ENCODE peak calls at places on chromosome 6, in eight cellular contexts. A is Karpas-422; V is GM23248; I is thyroid gland; Z is left ventricle myocardium inferior; D is hepatocyte; K is uterus; W is CD8-positive, alpha-beta T cell. T is an unnamed sample. For H3K27me3 and H3K4me1, the result is how much of the 10 kb centered on the place peaks cover.

GRCh38 chr6:35485402-35485877 is 11.4 kb downstream of the TEAD3 start:
- DNase-seq in A (no peak), V (peak), I (peak), Z (no peak), D (peak), K (peak), W (no peak), T (peak)

GRCh38 chr6:38174315-38174714 is 354.8 kb downstream of the ZFAND3 start:
- DNase-seq in A (no peak), V (no peak), I (no peak), Z (no peak), D (no peak), K (no peak), W (no peak), T (no peak)

GRCh38 chr6:36906539-36906938 is 20.8 kb downstream of the C6orf89 start:
- DNase-seq in A (no peak), V (no peak), I (peak), Z (peak), D (no peak), K (no peak), W (no peak), T (no peak)

GRCh38 chr6:166313255-166314070 is 5.3 kb upstream of the PRR18 start:
- DNase-seq in A (peak), V (peak), I (peak), Z (no peak), D (peak), K (no peak), W (peak), T (peak)

GRCh38 chr6:7594579-7595125 is 4.7 kb downstream of the SNRNP48 start:
- DNase-seq in A (no peak), V (peak), I (no peak), Z (no peak), D (no peak), K (no peak), W (no peak), T (peak)

GRCh38 chr6:117451607-117452164 is 25.9 kb upstream of the ROS1 start:
- DNase-seq in A (no peak), V (peak), I (peak), Z (no peak), D (no peak), K (no peak), W (no peak), T (peak)

GRCh38 chr6:25270559-25270958 is 8.6 kb upstream of the CARMIL1 start:
- DNase-seq in A (no peak), V (no peak), I (no peak), Z (no peak), D (no peak), K (no peak), W (no peak), T (no peak)

GRCh38 chr6:12313992-12314589 is 23.9 kb downstream of the EDN1 start:
- DNase-seq in A (no peak), V (peak), I (no peak), Z (no peak), D (no peak), K (no peak), W (no peak), T (no peak)

GRCh38 chr6:43204271-43205105 is 22.5 kb downstream of the CUL9 start:
- DNase-seq in A (no peak), V (no peak), I (no peak), Z (no peak), D (no peak), K (no peak), W (no peak), T (no peak)

GRCh38 chr6:53979468-53980067 is 131.7 kb upstream of the MLIP start:
- DNase-seq in A (peak), V (peak), I (no peak), Z (no peak), D (peak), K (no peak), W (no peak), T (peak)

GRCh38 chr6:25984265-25984664 is 21.7 kb downstream of the TRIM38 start:
- DNase-seq in A (no peak), V (no peak), I (no peak), Z (no peak), D (no peak), K (no peak), W (no peak), T (no peak)

GRCh38 chr6:7805828-7806227 is 79.9 kb downstream of the BMP6 start:
- DNase-seq in A (no peak), V (no peak), I (no peak), Z (no peak), D (no peak), K (no peak), W (no peak), T (peak)

GRCh38 chr6:37516076-37516919 is 16.6 kb upstream of the CCDC167 start:
- DNase-seq in A (no peak), V (no peak), I (peak), Z (peak), D (peak), K (no peak), W (peak), T (peak)

GRCh38 chr6:6580225-6580870 is 8.2 kb upstream of the LY86 start:
- DNase-seq in A (no peak), V (no peak), I (no peak), Z (no peak), D (no peak), K (no peak), W (no peak), T (no peak)

GRCh38 chr6:116531675-116532570 is 13.6 kb downstream of the TRAPPC3L start:
- DNase-seq in A (peak), V (peak), I (peak), Z (peak), D (peak), K (peak), W (peak), T (peak)

GRCh38 chr6:150632785-150633465 is 33.2 kb downstream of the PLEKHG1 start:
- DNase-seq in A (peak), V (no peak), I (no peak), Z (no peak), D (no peak), K (no peak), W (no peak), T (no peak)

GRCh38 chr6:44630125-44631028 is 242.9 kb downstream of the CDC5L start:
- DNase-seq in A (peak), V (peak), I (peak), Z (peak), D (peak), K (no peak), W (no peak), T (peak)

GRCh38 chr6:42279144-42279781 is 61.6 kb upstream of the MRPS10 start:
- DNase-seq in A (no peak), V (peak), I (no peak), Z (no peak), D (peak), K (peak), W (peak), T (peak)

GRCh38 chr6:153013438-153013837 is 10.9 kb upstream of the MTRF1L start:
- DNase-seq in A (no peak), V (peak), I (no peak), Z (no peak), D (no peak), K (no peak), W (no peak), T (no peak)

GRCh38 chr6:135534773-135535380 is 37.3 kb upstream of the AHI1 start:
- DNase-seq in A (no peak), V (peak), I (no peak), Z (no peak), D (no peak), K (no peak), W (no peak), T (no peak)

GRCh38 chr6:43011207-43011606 is 2.5 kb downstream of the MEA1 start:
- DNase-seq in A (no peak), V (no peak), I (no peak), Z (no peak), D (no peak), K (no peak), W (no peak), T (no peak)

GRCh38 chr6:97456070-97456469 is 173.1 kb upstream of the MMS22L start:
- DNase-seq in A (no peak), V (peak), I (no peak), Z (no peak), D (no peak), K (no peak), W (no peak), T (no peak)

GRCh38 chr6:53922571-53922981 is 127.8 kb downstream of the LRRC1 start:
- DNase-seq in A (no peak), V (no peak), I (peak), Z (no peak), D (no peak), K (no peak), W (no peak), T (no peak)

GRCh38 chr6:109117346-109118035 is 22.2 kb downstream of the CEP57L1 start:
- DNase-seq in A (peak), V (no peak), I (no peak), Z (no peak), D (no peak), K (no peak), W (no peak), T (no peak)

GRCh38 chr6:120938876-120939231 is 395.4 kb downstream of the TBC1D32 start:
- DNase-seq in A (peak), V (no peak), I (no peak), Z (no peak), D (no peak), K (no peak), W (no peak), T (no peak)

GRCh38 chr6:11354019-11354418 is 121.6 kb upstream of the NEDD9 start:
- DNase-seq in A (no peak), V (peak), I (no peak), Z (peak), D (no peak), K (peak), W (peak), T (peak)

GRCh38 chr6:116419069-116419468 is 42.1 kb upstream of the CALHM6 start:
- DNase-seq in A (no peak), V (peak), I (no peak), Z (no peak), D (no peak), K (no peak), W (no peak), T (no peak)

GRCh38 chr6:108662702-108663101 is 102.0 kb downstream of the FOXO3 start:
- DNase-seq in A (no peak), V (no peak), I (no peak), Z (no peak), D (no peak), K (no peak), W (no peak), T (no peak)

GRCh38 chr6:134739299-134740090 is 210.4 kb downstream of the ALDH8A1 start:
- DNase-seq in A (no peak), V (no peak), I (no peak), Z (no peak), D (no peak), K (no peak), W (no peak), T (peak)

GRCh38 chr6:137928286-137928685 is 61.2 kb downstream of the TNFAIP3 start:
- DNase-seq in A (no peak), V (no peak), I (no peak), Z (no peak), D (no peak), K (no peak), W (no peak), T (no peak)

GRCh38 chr6:166484863-166485262 is 101.6 kb downstream of the RAMACL start:
- DNase-seq in A (no peak), V (no peak), I (no peak), Z (peak), D (no peak), K (no peak), W (no peak), T (no peak)

GRCh38 chr6:151213352-151213751 is 26.4 kb upstream of the AKAP12 start:
- DNase-seq in A (no peak), V (no peak), I (no peak), Z (no peak), D (no peak), K (no peak), W (no peak), T (no peak)

GRCh38 chr6:135506270-135506997 is 8.9 kb upstream of the AHI1 start:
- DNase-seq in A (peak), V (peak), I (no peak), Z (no peak), D (peak), K (no peak), W (no peak), T (peak)

GRCh38 chr6:161583561-161583960 is 309.7 kb upstream of the AGPAT4 start:
- DNase-seq in A (no peak), V (peak), I (no peak), Z (no peak), D (no peak), K (no peak), W (no peak), T (no peak)

GRCh38 chr6:161575508-161576254 is 301.8 kb upstream of the AGPAT4 start:
- DNase-seq in A (no peak), V (peak), I (no peak), Z (no peak), D (no peak), K (no peak), W (no peak), T (no peak)

GRCh38 chr6:161584051-161584450 is 310.2 kb upstream of the AGPAT4 start:
- DNase-seq in A (no peak), V (peak), I (no peak), Z (no peak), D (no peak), K (no peak), W (no peak), T (no peak)

DNA sequence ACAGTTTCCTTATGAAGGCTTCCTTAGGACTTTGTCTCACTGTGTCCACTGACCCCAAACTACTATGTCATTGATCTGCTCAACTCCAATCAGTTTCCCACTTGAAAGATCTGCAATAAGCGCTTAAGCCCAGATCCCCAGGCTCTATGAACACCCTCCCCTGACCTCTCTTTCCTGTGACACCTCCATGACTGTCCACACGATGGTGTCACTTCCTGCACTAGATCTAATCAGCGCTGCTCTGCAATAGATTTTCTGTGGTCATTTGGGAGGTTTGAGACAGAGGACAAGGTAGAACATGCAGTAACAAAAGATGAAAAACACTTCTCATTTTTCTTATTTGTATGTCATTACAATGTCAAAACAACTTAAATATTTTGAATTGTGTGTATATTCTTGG is 304.6 kb upstream of the AGPAT4 start:
- DNase-seq in A (no peak), V (peak), I (no peak), Z (no peak), D (no peak), K (no peak), W (no peak), T (no peak)
- H3K27me3 ChIP-seq in A (under half), V (under half), I (under half), Z (under half), D (under half), K (under half), W (under half), T (under half)

GRCh38 chr6:111769365-111770127 is 103.7 kb downstream of the FYN start:
- DNase-seq in A (no peak), V (no peak), I (no peak), Z (no peak), D (no peak), K (no peak), W (no peak), T (no peak)
- H3K4me1 ChIP-seq in A (half or more), V (under half), I (under half), Z (half or more), D (under half), K (under half), W (half or more), T (under half)

DNA sequence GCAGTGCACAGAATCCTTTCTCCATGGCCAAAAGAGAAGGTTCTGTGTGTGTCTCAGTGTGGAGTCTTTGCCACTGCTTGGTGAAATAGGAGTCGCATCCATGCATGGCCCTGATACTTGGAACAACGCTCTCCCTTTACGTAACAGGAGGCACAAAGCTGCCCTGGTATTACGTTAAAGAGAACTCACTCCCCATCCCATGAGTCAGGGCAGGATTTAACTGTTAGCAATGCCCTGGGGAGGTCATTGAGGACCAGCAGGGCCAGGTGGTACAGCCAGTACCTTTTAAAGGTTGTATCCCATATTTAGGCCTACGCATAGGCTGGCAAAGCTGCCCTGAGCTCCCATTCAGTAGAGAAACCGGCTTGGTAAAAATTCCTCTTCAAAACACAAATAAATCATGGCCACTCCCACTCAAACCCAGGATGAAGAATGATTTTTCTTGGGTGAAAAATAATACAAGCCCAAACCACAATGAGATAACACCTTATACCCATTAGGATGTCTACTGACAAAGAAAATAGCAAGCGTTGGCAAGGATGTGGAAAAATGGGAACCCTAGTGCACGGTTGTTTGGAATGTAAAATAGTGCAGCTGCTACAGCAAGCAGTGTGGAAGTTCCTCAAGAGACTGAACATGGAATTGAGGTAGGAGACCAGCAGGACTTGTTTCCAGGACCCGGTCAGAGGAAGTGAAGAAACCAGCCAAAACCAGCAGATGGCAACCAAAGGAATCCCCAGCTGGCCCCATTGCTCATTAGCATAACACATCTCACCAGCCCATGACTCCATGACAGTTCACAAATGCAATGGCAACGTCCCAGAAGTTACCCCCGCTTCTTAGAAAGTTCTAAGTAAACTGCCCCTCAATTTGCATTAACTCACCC is 37.0 kb downstream of the MYLK4 start:
- DNase-seq in A (no peak), V (no peak), I (no peak), Z (no peak), D (no peak), K (no peak), W (no peak), T (peak)
- H3K27me3 ChIP-seq in A (under half), V (under half), I (under half), Z (under half), D (under half), K (under half), W (under half), T (under half)

DNA sequence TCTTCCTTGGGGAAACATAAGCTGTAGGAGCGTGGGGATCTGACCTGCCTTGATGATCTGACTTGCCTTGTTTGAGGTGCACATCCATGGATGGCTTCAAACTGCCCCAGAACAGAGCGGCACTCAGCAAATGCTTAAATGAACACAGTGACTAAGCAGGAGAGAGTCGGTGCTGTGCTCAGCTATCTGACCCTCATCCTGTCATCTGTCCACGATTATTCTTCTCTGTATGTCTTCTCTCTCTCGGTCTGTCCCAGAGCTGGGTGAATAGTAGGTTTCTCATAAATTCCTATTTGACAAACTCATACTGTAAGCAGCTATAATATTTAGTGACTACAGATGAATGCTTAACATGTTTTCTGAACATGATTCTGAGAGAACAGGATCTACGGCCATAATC is 37.3 kb downstream of the TRAM2 start:
- DNase-seq in A (no peak), V (peak), I (no peak), Z (no peak), D (no peak), K (no peak), W (no peak), T (no peak)
- H3K4me1 ChIP-seq in A (half or more), V (half or more), I (under half), Z (half or more), D (under half), K (under half), W (under half), T (under half)

DNA sequence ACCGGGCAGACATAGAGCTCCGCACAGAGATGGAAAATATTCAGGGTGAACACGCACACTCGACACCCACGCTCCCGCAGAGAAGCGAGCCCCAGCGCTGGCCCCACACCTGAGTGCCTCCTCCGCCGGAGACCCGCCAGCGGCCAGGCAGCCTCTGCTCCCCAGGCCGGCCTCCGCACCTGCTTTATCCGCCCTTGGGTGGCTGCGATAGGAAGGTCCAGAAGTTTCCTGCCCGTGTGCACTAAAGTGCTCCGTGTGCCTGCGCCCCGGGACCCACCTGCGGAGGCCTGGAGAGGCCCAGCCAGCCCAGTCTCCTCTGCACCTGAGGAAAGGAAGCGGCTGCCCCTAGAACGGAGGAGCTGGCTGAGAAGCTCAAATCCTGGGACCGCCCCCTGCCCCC is 10.8 kb upstream of the FOXC1 start:
- DNase-seq in A (no peak), V (no peak), I (no peak), Z (no peak), D (no peak), K (no peak), W (no peak), T (no peak)
- H3K27me3 ChIP-seq in A (under half), V (under half), I (under half), Z (half or more), D (under half), K (under half), W (under half), T (under half)